ENCODE peak calls at places on chromosomes 3 and 15, in four cellular contexts. One of them, this sample, is unnamed.

GRCh38 chr3:170809021-170809974 is 60.7 kb downstream of the RPL22L1 start:
- DNase-seq in GM23338: peak
- DNase-seq in GM23248: peak
- DNase-seq in MM.1S: peak
- DNase-seq in this sample: peak

GRCh38 chr3:151008699-151009098 is 36.2 kb upstream of the CLRN1 start:
- DNase-seq in GM23338: peak
- DNase-seq in GM23248: peak
- DNase-seq in MM.1S: no peak
- DNase-seq in this sample: peak

GRCh38 chr15:67777773-67778172 is 47.5 kb upstream of the SKOR1 start:
- DNase-seq in GM23248: no peak
- DNase-seq in MM.1S: no peak
- DNase-seq in GM23338: no peak
- DNase-seq in this sample: no peak

GRCh38 chr3:175103298-175103697 is 244.2 kb downstream of the NAALADL2 start:
- DNase-seq in MM.1S: no peak
- DNase-seq in GM23248: no peak
- DNase-seq in GM23338: no peak
- DNase-seq in this sample: no peak

GRCh38 chr15:41930221-41930866 is 36.5 kb upstream of the SPTBN5 start:
- DNase-seq in GM23248: peak
- DNase-seq in GM23338: no peak
- DNase-seq in MM.1S: no peak
- DNase-seq in this sample: no peak

GRCh38 chr3:171178714-171179113 is 152.2 kb upstream of the SLC2A2 start:
- DNase-seq in GM23248: peak
- DNase-seq in MM.1S: no peak
- DNase-seq in GM23338: no peak
- DNase-seq in this sample: no peak

GRCh38 chr15:30042556-30042955 is 40.2 kb upstream of the GOLGA8J start:
- DNase-seq in MM.1S: no peak
- DNase-seq in GM23338: no peak
- DNase-seq in GM23248: no peak
- DNase-seq in this sample: peak

GRCh38 chr3:112856537-112856936 is 9.9 kb upstream of the CD200R1L start:
- DNase-seq in GM23338: no peak
- DNase-seq in MM.1S: no peak
- DNase-seq in GM23248: no peak
- DNase-seq in this sample: no peak

GRCh38 chr15:44710236-44711088 is 661 bp downstream of the PATL2 start:
- DNase-seq in GM23248: peak
- DNase-seq in GM23338: peak
- DNase-seq in MM.1S: peak
- DNase-seq in this sample: no peak

GRCh38 chr3:56966104-56966503 is 94.4 kb upstream of the SPATA12 start:
- DNase-seq in MM.1S: no peak
- DNase-seq in GM23248: no peak
- DNase-seq in GM23338: no peak
- DNase-seq in this sample: no peak

GRCh38 chr15:31295660-31296059 is 31.0 kb upstream of the KLF13 start:
- DNase-seq in GM23338: no peak
- DNase-seq in MM.1S: no peak
- DNase-seq in GM23248: no peak
- DNase-seq in this sample: no peak

GRCh38 chr3:18046131-18046530 is 303.7 kb upstream of the TBC1D5 start:
- DNase-seq in GM23248: peak
- DNase-seq in MM.1S: no peak
- DNase-seq in GM23338: no peak
- DNase-seq in this sample: no peak

GRCh38 chr15:56996746-56997470 is 78.5 kb downstream of the TCF12 start:
- DNase-seq in GM23338: no peak
- DNase-seq in GM23248: peak
- DNase-seq in MM.1S: no peak
- DNase-seq in this sample: no peak

GRCh38 chr3:45137656-45138181 is 8.5 kb downstream of the CDCP1 start:
- DNase-seq in GM23248: peak
- DNase-seq in GM23338: peak
- DNase-seq in MM.1S: no peak
- DNase-seq in this sample: no peak

GRCh38 chr3:143001034-143001368 is 369 bp upstream of the U2SURP start:
- DNase-seq in MM.1S: no peak
- DNase-seq in GM23248: no peak
- DNase-seq in GM23338: no peak
- DNase-seq in this sample: no peak

GRCh38 chr3:172096881-172097420 is 57.6 kb downstream of the FNDC3B start:
- DNase-seq in MM.1S: peak
- DNase-seq in GM23248: peak
- DNase-seq in GM23338: peak
- DNase-seq in this sample: peak

GRCh38 chr3:151871639-151872468 is 1.6 kb upstream of the SUCNR1 start:
- DNase-seq in GM23338: no peak
- DNase-seq in GM23248: no peak
- DNase-seq in MM.1S: no peak
- DNase-seq in this sample: no peak

GRCh38 chr15:92921215-92922131 is 21.3 kb downstream of the CHD2 start:
- DNase-seq in GM23338: no peak
- DNase-seq in MM.1S: no peak
- DNase-seq in GM23248: peak
- DNase-seq in this sample: no peak

GRCh38 chr15:25597576-25597975 is 158.8 kb upstream of the UBE3A start:
- DNase-seq in GM23248: no peak
- DNase-seq in MM.1S: no peak
- DNase-seq in GM23338: no peak
- DNase-seq in this sample: no peak

GRCh38 chr3:11908981-11909698 is 62.5 kb upstream of the TAMM41 start:
- DNase-seq in MM.1S: no peak
- DNase-seq in GM23248: no peak
- DNase-seq in GM23338: no peak
- DNase-seq in this sample: no peak

GRCh38 chr3:128605091-128606046 is 45.2 kb downstream of the RPN1 start:
- DNase-seq in GM23338: no peak
- DNase-seq in MM.1S: no peak
- DNase-seq in GM23248: no peak
- DNase-seq in this sample: no peak

GRCh38 chr3:4899654-4900236 is 79.5 kb upstream of the BHLHE40 start:
- DNase-seq in GM23248: no peak
- DNase-seq in MM.1S: no peak
- DNase-seq in GM23338: no peak
- DNase-seq in this sample: no peak

GRCh38 chr15:32994810-32995424 is 199.6 kb downstream of the FMN1 start:
- DNase-seq in GM23338: peak
- DNase-seq in GM23248: peak
- DNase-seq in MM.1S: peak
- DNase-seq in this sample: peak

GRCh38 chr3:127211118-127212060 is 18.5 kb downstream of the PRR23E start:
- DNase-seq in MM.1S: no peak
- DNase-seq in GM23248: no peak
- DNase-seq in GM23338: no peak
- DNase-seq in this sample: no peak

GRCh38 chr3:42010530-42010929 is 48.6 kb upstream of the ULK4 start:
- DNase-seq in GM23248: no peak
- DNase-seq in GM23338: no peak
- DNase-seq in MM.1S: no peak
- DNase-seq in this sample: peak

GRCh38 chr15:94857466-94857865 is 626.1 kb downstream of the MCTP2 start:
- DNase-seq in MM.1S: no peak
- DNase-seq in GM23248: no peak
- DNase-seq in GM23338: no peak
- DNase-seq in this sample: no peak

GRCh38 chr15:89127054-89127702 is 38.9 kb downstream of the ABHD2 start:
- DNase-seq in GM23248: peak
- DNase-seq in MM.1S: peak
- DNase-seq in GM23338: no peak
- DNase-seq in this sample: no peak

GRCh38 chr15:64931381-64931780 is 19.7 kb downstream of the ANKDD1A start:
- DNase-seq in GM23248: no peak
- DNase-seq in MM.1S: no peak
- DNase-seq in GM23338: no peak
- DNase-seq in this sample: no peak

GRCh38 chr15:54962637-54963036 is 234.1 kb downstream of the RSL24D1 start:
- DNase-seq in GM23248: no peak
- DNase-seq in GM23338: no peak
- DNase-seq in MM.1S: no peak
- DNase-seq in this sample: no peak

GRCh38 chr3:190673157-190673556 is 159.3 kb downstream of the IL1RAP start:
- DNase-seq in GM23338: no peak
- DNase-seq in MM.1S: no peak
- DNase-seq in GM23248: peak
- DNase-seq in this sample: no peak

DNA sequence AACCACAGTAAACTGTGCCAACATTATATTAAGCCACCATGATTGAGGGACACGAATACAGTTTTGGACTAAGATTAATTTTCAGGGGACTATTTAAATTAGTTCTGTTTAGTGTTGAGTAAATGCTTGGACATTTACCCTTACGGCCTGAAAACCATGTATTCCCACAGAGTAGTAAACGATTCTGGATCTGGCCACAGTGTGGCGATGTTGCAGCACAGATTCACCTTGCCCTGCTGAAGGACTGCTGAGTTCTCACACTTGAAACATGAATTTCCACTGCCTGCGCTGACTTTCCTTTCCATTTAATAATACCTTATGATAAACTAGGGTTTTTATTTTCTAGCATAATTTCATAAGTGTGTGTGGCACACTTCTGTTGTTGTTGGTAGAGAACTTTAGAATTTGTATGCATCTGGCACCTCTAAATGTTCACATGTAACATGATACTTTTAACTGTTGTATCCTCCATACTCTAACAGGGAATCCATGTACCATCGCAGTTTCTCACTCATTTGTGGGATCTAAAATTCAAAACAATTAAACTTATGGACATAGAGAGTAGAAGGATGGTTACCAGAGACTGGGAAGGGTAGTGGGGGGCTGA is 53.9 kb downstream of the C3orf38 start:
- DNase-seq in MM.1S: peak
- DNase-seq in GM23248: peak
- DNase-seq in GM23338: peak
- DNase-seq in this sample: peak
- H2AFZ ChIP-seq in MM.1S: no peak
- H2AFZ ChIP-seq in GM23248: no peak
- H2AFZ ChIP-seq in GM23338: no peak
- H2AFZ ChIP-seq in this sample: no peak

GRCh38 chr3:37556789-37557301 is 304.8 kb upstream of the CTDSPL start:
- DNase-seq in MM.1S: no peak
- DNase-seq in GM23338: no peak
- DNase-seq in GM23248: no peak
- DNase-seq in this sample: no peak

GRCh38 chr3:37554364-37554763 is 307.3 kb upstream of the CTDSPL start:
- DNase-seq in MM.1S: no peak
- DNase-seq in GM23248: no peak
- DNase-seq in GM23338: peak
- DNase-seq in this sample: peak

GRCh38 chr3:37564518-37564917 is 297.2 kb upstream of the CTDSPL start:
- DNase-seq in MM.1S: no peak
- DNase-seq in GM23338: no peak
- DNase-seq in GM23248: no peak
- DNase-seq in this sample: no peak

GRCh38 chr3:37558580-37558979 is 303.1 kb upstream of the CTDSPL start:
- DNase-seq in MM.1S: no peak
- DNase-seq in GM23338: no peak
- DNase-seq in GM23248: no peak
- DNase-seq in this sample: peak

GRCh38 chr3:37559461-37559860 is 302.2 kb upstream of the CTDSPL start:
- DNase-seq in MM.1S: no peak
- DNase-seq in GM23338: peak
- DNase-seq in GM23248: peak
- DNase-seq in this sample: peak
- TF ChIP-seq EZH2phosphoT487 in MM.1S: no peak
- TF ChIP-seq EZH2phosphoT487 in GM23338: no peak
- TF ChIP-seq EZH2phosphoT487 in GM23248: no peak
- TF ChIP-seq EZH2phosphoT487 in this sample: peak

DNA sequence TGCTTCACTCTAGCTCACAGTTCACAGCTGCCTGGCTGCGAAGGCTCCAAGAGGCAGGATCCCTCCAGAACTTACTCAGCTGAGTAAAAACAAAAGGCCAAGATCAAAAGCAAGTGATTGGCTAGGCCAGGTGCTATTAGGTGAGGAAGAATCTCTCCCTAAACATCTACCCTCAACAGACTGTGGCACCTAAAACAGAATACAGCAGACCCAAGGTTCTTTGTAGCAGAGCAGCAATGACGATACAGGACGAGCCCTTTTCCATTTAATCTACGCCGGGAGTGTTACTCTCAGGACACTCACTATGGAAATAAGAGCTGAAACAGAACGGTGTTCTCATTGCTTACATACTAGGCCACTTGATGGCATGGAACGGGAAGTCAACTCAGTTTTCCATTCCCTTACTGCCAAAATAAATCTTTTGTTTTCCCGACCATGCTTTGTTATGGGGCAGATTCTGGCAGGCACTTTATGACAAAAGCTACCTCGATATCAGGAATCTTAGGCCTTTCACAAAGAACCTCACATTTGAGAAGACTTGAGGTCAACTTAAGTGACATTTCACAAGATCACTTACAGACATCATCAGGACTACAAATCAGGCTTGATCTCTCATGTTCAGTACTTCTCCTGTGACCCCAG is 830 bp downstream of the ICE2 start:
- DNase-seq in MM.1S: peak
- DNase-seq in GM23338: peak
- DNase-seq in GM23248: peak
- DNase-seq in this sample: peak
- H2AFZ ChIP-seq in MM.1S: peak
- H2AFZ ChIP-seq in GM23338: peak
- H2AFZ ChIP-seq in GM23248: peak
- H2AFZ ChIP-seq in this sample: peak

GRCh38 chr3:66098436-66098835 is 59.7 kb upstream of the MAGI1 start:
- DNase-seq in MM.1S: no peak
- DNase-seq in GM23338: no peak
- DNase-seq in GM23248: peak
- DNase-seq in this sample: no peak
- TF ChIP-seq EZH2phosphoT487 in MM.1S: no peak
- TF ChIP-seq EZH2phosphoT487 in GM23338: no peak
- TF ChIP-seq EZH2phosphoT487 in GM23248: no peak
- TF ChIP-seq EZH2phosphoT487 in this sample: no peak

GRCh38 chr15:99168601-99169580 is 64.0 kb downstream of the SYNM start:
- DNase-seq in GM23248: no peak
- DNase-seq in GM23338: no peak
- DNase-seq in MM.1S: no peak
- DNase-seq in this sample: no peak
- H2AFZ ChIP-seq in GM23248: no peak
- H2AFZ ChIP-seq in GM23338: no peak
- H2AFZ ChIP-seq in MM.1S: no peak
- H2AFZ ChIP-seq in this sample: no peak

DNA sequence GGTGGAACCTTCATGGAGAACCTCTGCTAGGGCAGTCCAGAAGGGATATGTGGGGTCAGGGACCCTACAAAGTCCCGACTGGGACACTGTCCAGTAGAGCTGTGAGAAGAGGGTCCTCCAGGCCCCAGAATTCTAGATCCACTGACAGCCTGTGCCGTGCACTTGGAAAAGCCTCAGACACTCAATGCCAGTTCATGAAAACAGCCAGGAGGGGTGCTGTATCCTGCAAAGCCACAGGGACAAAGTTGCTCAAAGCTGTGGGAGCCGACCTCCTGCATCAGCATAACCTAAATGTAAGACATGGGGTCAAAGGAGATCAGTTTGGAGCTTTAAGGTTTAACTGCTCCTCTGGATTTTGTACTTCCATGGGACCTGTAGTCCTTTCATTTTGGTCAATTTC is 448.8 kb upstream of the CADM2 start:
- DNase-seq in GM23248: no peak
- DNase-seq in GM23338: peak
- DNase-seq in MM.1S: no peak
- DNase-seq in this sample: no peak
- TF ChIP-seq EZH2phosphoT487 in GM23248: no peak
- TF ChIP-seq EZH2phosphoT487 in GM23338: no peak
- TF ChIP-seq EZH2phosphoT487 in MM.1S: no peak
- TF ChIP-seq EZH2phosphoT487 in this sample: no peak